ENCODE peak calls at places on chromosomes 2 and 18, in five cellular contexts. Y, K, D, X and T are unnamed samples.
A peak's percentile ranks its signal among the peaks of the same experiment; 100 is the strongest.

GRCh38 chr2:168426861-168427260 is 29.2 kb upstream of the CERS6 start:
- DNase-seq in K (no peak), X (no peak), D (no peak), Y (no peak), T (peak; percentile 50)

GRCh38 chr2:150234787-150235512 is 252.5 kb downstream of the RND3 start:
- DNase-seq in Y (no peak), K (peak; percentile 84), D (no peak), X (no peak), T (peak; percentile 73)

GRCh38 chr18:46488472-46489213 is 168.4 kb downstream of the LOXHD1 start:
- DNase-seq in Y (no peak), K (no peak), D (no peak), X (no peak), T (no peak)

GRCh38 chr2:60336442-60337141 is 216.9 kb downstream of the BCL11A start:
- DNase-seq in K (no peak), D (no peak), X (no peak), Y (no peak), T (no peak)

GRCh38 chr2:204480262-204480661 is 65.0 kb upstream of the PARD3B start:
- DNase-seq in D (no peak), X (no peak), K (no peak), Y (no peak), T (no peak)

GRCh38 chr2:212157011-212157410 is 381.6 kb downstream of the ERBB4 start:
- DNase-seq in Y (no peak), X (no peak), D (no peak), K (no peak), T (peak; percentile 25)

GRCh38 chr2:32683520-32684086 is 55.8 kb downstream of the TTC27 start:
- DNase-seq in D (no peak), K (no peak), Y (no peak), X (no peak), T (no peak)

GRCh38 chr2:64837925-64838641 is 151.1 kb upstream of the SLC1A4 start:
- DNase-seq in K (no peak), Y (no peak), X (no peak), D (no peak), T (no peak)

GRCh38 chr18:57051586-57052044 is 95.3 kb upstream of the BOD1L2 start:
- DNase-seq in X (no peak), D (no peak), K (no peak), Y (no peak), T (no peak)

GRCh38 chr18:34501553-34501952 is 208.5 kb upstream of the DTNA start:
- DNase-seq in D (no peak), Y (no peak), K (no peak), X (no peak), T (no peak)

GRCh38 chr2:137952586-137953129 is 11.6 kb upstream of the HNMT start:
- DNase-seq in K (no peak), Y (no peak), D (no peak), X (no peak), T (no peak)

GRCh38 chr2:208359632-208359986 is 47.0 kb upstream of the PTH2R start:
- DNase-seq in D (no peak), X (no peak), Y (peak; percentile 66), K (no peak), T (no peak)

GRCh38 chr2:213246665-213247281 is 37.5 kb upstream of the SPAG16 start:
- DNase-seq in Y (peak; percentile 74), D (peak; percentile 19), X (no peak), K (peak; percentile 18), T (peak; percentile 83)

GRCh38 chr2:183117226-183117625 is 7.0 kb upstream of the NUP35 start:
- DNase-seq in K (no peak), Y (no peak), D (no peak), X (no peak), T (no peak)

GRCh38 chr2:218368621-218369153 is 12.0 kb downstream of the CATIP start:
- DNase-seq in K (no peak), D (peak; percentile 56), Y (peak; percentile 72), X (no peak), T (peak; percentile 54)

GRCh38 chr18:58949031-58949430 is 84.4 kb downstream of the ZNF532 start:
- DNase-seq in X (no peak), Y (no peak), K (no peak), D (no peak), T (no peak)

GRCh38 chr2:65309699-65310098 is 82.1 kb downstream of the ACTR2 start:
- DNase-seq in K (no peak), X (no peak), Y (no peak), D (peak; percentile 86), T (no peak)

GRCh38 chr18:37161491-37161890 is 332.6 kb downstream of the KIAA1328 start:
- DNase-seq in Y (no peak), X (no peak), D (no peak), K (no peak), T (no peak)

GRCh38 chr18:26405190-26405781 is 143.1 kb downstream of the KCTD1 start:
- DNase-seq in Y (peak; percentile 36), X (peak; percentile 44), D (peak; percentile 37), K (no peak), T (peak; percentile 53)

GRCh38 chr2:160408575-160409291 is 84.9 kb downstream of the RBMS1 start:
- DNase-seq in X (peak; percentile 23), D (no peak), Y (peak; percentile 65), K (no peak), T (no peak)

GRCh38 chr2:128091691-128092050 is 671 bp downstream of the UGGT1 start:
- DNase-seq in D (no peak), Y (no peak), X (no peak), K (no peak), T (peak; percentile 46)

GRCh38 chr2:86615596-86615995 is 8.1 kb downstream of the RNF103 start:
- DNase-seq in D (no peak), Y (no peak), X (no peak), K (no peak), T (no peak)

GRCh38 chr2:66872926-66873714 is 438.2 kb downstream of the MEIS1 start:
- DNase-seq in Y (no peak), X (no peak), D (no peak), K (no peak), T (no peak)

GRCh38 chr18:25284861-25285574 is 66.9 kb downstream of the ZNF521 start:
- DNase-seq in K (no peak), X (no peak), Y (peak; percentile 21), D (no peak), T (peak; percentile 66)

GRCh38 chr2:200050921-200051620 is 95.7 kb downstream of the MAIP1 start:
- DNase-seq in K (no peak), D (no peak), Y (no peak), X (no peak), T (no peak)

GRCh38 chr18:74499633-74500032 is 3.5 kb downstream of the CNDP2 start:
- DNase-seq in K (no peak), Y (no peak), D (peak; percentile 82), X (peak; percentile 58), T (peak; percentile 31)

GRCh38 chr18:58058720-58059119 is 14.7 kb downstream of the NEDD4L start:
- DNase-seq in Y (no peak), X (no peak), K (no peak), D (no peak), T (no peak)

DNA sequence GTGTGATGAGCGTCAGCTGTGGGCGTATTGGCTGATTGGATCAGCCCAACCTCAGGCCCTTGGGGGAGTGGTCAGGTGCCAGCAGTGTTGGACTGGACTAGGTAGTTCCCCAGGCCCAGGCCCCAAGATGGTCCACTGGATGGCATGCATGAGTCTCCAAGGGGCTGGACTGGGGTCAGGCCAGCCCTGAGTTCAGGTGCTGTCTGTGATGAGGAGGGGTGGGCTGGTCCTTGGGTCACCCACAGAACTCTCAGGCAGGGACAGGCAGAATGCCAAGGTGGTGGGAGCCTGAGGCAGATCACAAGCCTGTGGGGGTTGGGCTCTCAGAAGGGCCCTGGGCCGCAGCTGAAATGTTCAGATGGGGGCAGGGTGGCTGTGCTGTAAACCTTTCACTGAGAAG is 59.5 kb upstream of the THUMPD2 start:
- DNase-seq in X (no peak), K (no peak), D (no peak), Y (no peak), T (no peak)
- H3K4me3 ChIP-seq in X (no peak overlapping the region), K (no peak overlapping the region), D (no peak overlapping the region), Y (no peak overlapping the region), T (no peak overlapping the region)

GRCh38 chr2:119429225-119430000 is 2.2 kb upstream of the TMEM37 start:
- DNase-seq in D (no peak), K (no peak), Y (no peak), X (no peak), T (peak; percentile 81)

GRCh38 chr2:119432882-119433522 is 1.3 kb downstream of the TMEM37 start:
- DNase-seq in Y (peak; percentile 75), X (no peak), K (no peak), D (no peak), T (no peak)

GRCh38 chr2:119431976-119432881 is 575 bp downstream of the TMEM37 start:
- DNase-seq in Y (peak; percentile 57), D (no peak), K (no peak), X (no peak), T (peak; percentile 95)

GRCh38 chr2:119430023-119430498 is 1.6 kb upstream of the TMEM37 start:
- DNase-seq in D (no peak), K (no peak), X (no peak), Y (no peak), T (no peak)

GRCh38 chr2:119431155-119431975 is at the start of gene TMEM37:
- DNase-seq in X (no peak), Y (peak; percentile 92), K (no peak), D (no peak), T (peak; percentile 92)
- H3K4me3 ChIP-seq in X (peak within 1 kb of the TSS; percentile 56), Y (peak within 1 kb of the TSS; percentile 95), K (peak within 1 kb of the TSS; percentile 52), D (peak within 1 kb of the TSS; percentile 43), T (peak within 1 kb of the TSS; percentile 60)

DNA sequence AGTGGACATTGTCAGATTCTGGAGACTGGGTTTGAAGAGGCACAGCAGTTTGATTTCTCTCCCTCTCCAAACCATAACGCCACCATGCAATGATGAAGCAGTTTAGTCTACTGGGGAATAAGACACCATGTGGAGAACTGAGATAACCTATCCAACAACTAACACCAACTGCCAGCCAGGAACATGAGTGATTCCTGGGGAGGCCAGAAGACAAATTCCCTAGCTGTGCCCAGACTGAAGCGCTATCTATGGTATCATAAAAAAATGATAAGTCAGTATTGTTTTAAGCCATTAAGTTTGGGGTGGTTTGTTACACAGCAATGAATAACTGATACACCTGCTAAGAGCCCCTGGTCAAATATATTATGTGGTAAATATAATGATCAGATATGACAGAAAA is 129.3 kb downstream of the EXOC6B start:
- DNase-seq in K (no peak), X (no peak), D (no peak), Y (no peak), T (no peak)
- H3K4me3 ChIP-seq in K (no peak overlapping the region), X (no peak overlapping the region), D (no peak overlapping the region), Y (no peak overlapping the region), T (no peak overlapping the region)

GRCh38 chr18:32114293-32114692 is 22.6 kb downstream of the RNF138 start:
- DNase-seq in D (no peak), Y (no peak), K (no peak), X (no peak), T (no peak)

GRCh38 chr18:32110005-32110404 is 18.3 kb downstream of the RNF138 start:
- DNase-seq in K (no peak), D (no peak), X (no peak), Y (no peak), T (no peak)

GRCh38 chr18:32111706-32112105 is 20.0 kb downstream of the RNF138 start:
- DNase-seq in K (no peak), X (no peak), D (no peak), Y (no peak), T (no peak)
- H3K4me3 ChIP-seq in K (no peak overlapping the region), X (no peak overlapping the region), D (no peak overlapping the region), Y (no peak overlapping the region), T (no peak overlapping the region)